ENCODE peak calls at places on chromosomes 6 and 20, in ten cellular contexts. One of them, this sample, is unnamed.

GRCh38 chr6:27890351-27891299 is 21.6 kb downstream of the OR2B2 start:
- DNase-seq in NCI-H774: peak; percentile 90
- DNase-seq in DMS 273 treated with DMSO at 0.1 percent for 48 hours: no peak
- DNase-seq in left ventricle myocardium inferior: no peak
- DNase-seq in T1000: no peak
- DNase-seq in HCT116: peak; percentile 97
- DNase-seq in stimulated activated CD8-positive, alpha-beta memory T cell treated with anti-CD3 and anti-CD28 coated beads, Interleukin-7, amount 100 ng/mL, for 24 hours: no peak
- DNase-seq in COR-L47: peak; percentile 22
- DNase-seq in AG10803: peak; percentile 93
- DNase-seq in ACHN: no peak
- DNase-seq in this sample: no peak

GRCh38 chr6:116667620-116668019 is 946 bp downstream of the ZUP1 start:
- DNase-seq in T1000: no peak
- DNase-seq in DMS 273 treated with DMSO at 0.1 percent for 48 hours: no peak
- DNase-seq in NCI-H774: no peak
- DNase-seq in ACHN: no peak
- DNase-seq in AG10803: no peak
- DNase-seq in HCT116: no peak
- DNase-seq in left ventricle myocardium inferior: no peak
- DNase-seq in stimulated activated CD8-positive, alpha-beta memory T cell treated with anti-CD3 and anti-CD28 coated beads, Interleukin-7, amount 100 ng/mL, for 24 hours: no peak
- DNase-seq in COR-L47: no peak
- DNase-seq in this sample: no peak

GRCh38 chr6:151409260-151409659 is 17.9 kb upstream of the ZBTB2 start:
- DNase-seq in COR-L47: no peak
- DNase-seq in AG10803: no peak
- DNase-seq in NCI-H774: no peak
- DNase-seq in DMS 273 treated with DMSO at 0.1 percent for 48 hours: no peak
- DNase-seq in left ventricle myocardium inferior: no peak
- DNase-seq in T1000: no peak
- DNase-seq in HCT116: no peak
- DNase-seq in ACHN: no peak
- DNase-seq in stimulated activated CD8-positive, alpha-beta memory T cell treated with anti-CD3 and anti-CD28 coated beads, Interleukin-7, amount 100 ng/mL, for 24 hours: no peak
- DNase-seq in this sample: no peak

GRCh38 chr6:157025459-157025858 is 248.3 kb downstream of the ARID1B start:
- DNase-seq in COR-L47: no peak
- DNase-seq in left ventricle myocardium inferior: no peak
- DNase-seq in stimulated activated CD8-positive, alpha-beta memory T cell treated with anti-CD3 and anti-CD28 coated beads, Interleukin-7, amount 100 ng/mL, for 24 hours: no peak
- DNase-seq in HCT116: no peak
- DNase-seq in AG10803: no peak
- DNase-seq in DMS 273 treated with DMSO at 0.1 percent for 48 hours: no peak
- DNase-seq in T1000: no peak
- DNase-seq in NCI-H774: no peak
- DNase-seq in ACHN: no peak
- DNase-seq in this sample: no peak

GRCh38 chr20:57773059-57773815 is 63.4 kb upstream of the PMEPA1 start:
- DNase-seq in COR-L47: no peak
- DNase-seq in HCT116: no peak
- DNase-seq in DMS 273 treated with DMSO at 0.1 percent for 48 hours: no peak
- DNase-seq in T1000: no peak
- DNase-seq in ACHN: no peak
- DNase-seq in NCI-H774: no peak
- DNase-seq in stimulated activated CD8-positive, alpha-beta memory T cell treated with anti-CD3 and anti-CD28 coated beads, Interleukin-7, amount 100 ng/mL, for 24 hours: no peak
- DNase-seq in left ventricle myocardium inferior: no peak
- DNase-seq in AG10803: no peak
- DNase-seq in this sample: no peak

GRCh38 chr20:34922654-34923381 is 32.8 kb downstream of the GSS start:
- DNase-seq in ACHN: peak; percentile 40
- DNase-seq in stimulated activated CD8-positive, alpha-beta memory T cell treated with anti-CD3 and anti-CD28 coated beads, Interleukin-7, amount 100 ng/mL, for 24 hours: no peak
- DNase-seq in HCT116: no peak
- DNase-seq in COR-L47: no peak
- DNase-seq in left ventricle myocardium inferior: no peak
- DNase-seq in NCI-H774: no peak
- DNase-seq in DMS 273 treated with DMSO at 0.1 percent for 48 hours: no peak
- DNase-seq in AG10803: peak; percentile 90
- DNase-seq in T1000: peak; percentile 28
- DNase-seq in this sample: no peak

GRCh38 chr6:135286962-135287525 is 105.9 kb downstream of the MYB start:
- DNase-seq in AG10803: no peak
- DNase-seq in left ventricle myocardium inferior: no peak
- DNase-seq in DMS 273 treated with DMSO at 0.1 percent for 48 hours: no peak
- DNase-seq in NCI-H774: no peak
- DNase-seq in HCT116: no peak
- DNase-seq in ACHN: no peak
- DNase-seq in COR-L47: no peak
- DNase-seq in T1000: no peak
- DNase-seq in stimulated activated CD8-positive, alpha-beta memory T cell treated with anti-CD3 and anti-CD28 coated beads, Interleukin-7, amount 100 ng/mL, for 24 hours: no peak
- DNase-seq in this sample: no peak

GRCh38 chr6:15748341-15748740 is 85.5 kb upstream of the DTNBP1 start:
- DNase-seq in NCI-H774: no peak
- DNase-seq in stimulated activated CD8-positive, alpha-beta memory T cell treated with anti-CD3 and anti-CD28 coated beads, Interleukin-7, amount 100 ng/mL, for 24 hours: no peak
- DNase-seq in ACHN: no peak
- DNase-seq in AG10803: no peak
- DNase-seq in DMS 273 treated with DMSO at 0.1 percent for 48 hours: no peak
- DNase-seq in left ventricle myocardium inferior: no peak
- DNase-seq in HCT116: no peak
- DNase-seq in T1000: no peak
- DNase-seq in COR-L47: no peak
- DNase-seq in this sample: no peak

GRCh38 chr6:25179051-25179778 is 100.0 kb upstream of the CARMIL1 start:
- DNase-seq in COR-L47: no peak
- DNase-seq in T1000: no peak
- DNase-seq in stimulated activated CD8-positive, alpha-beta memory T cell treated with anti-CD3 and anti-CD28 coated beads, Interleukin-7, amount 100 ng/mL, for 24 hours: no peak
- DNase-seq in ACHN: no peak
- DNase-seq in left ventricle myocardium inferior: no peak
- DNase-seq in DMS 273 treated with DMSO at 0.1 percent for 48 hours: no peak
- DNase-seq in HCT116: no peak
- DNase-seq in NCI-H774: no peak
- DNase-seq in AG10803: peak; percentile 91
- DNase-seq in this sample: no peak

GRCh38 chr6:88855521-88856152 is 107.8 kb downstream of the RNGTT start:
- DNase-seq in DMS 273 treated with DMSO at 0.1 percent for 48 hours: peak; percentile 90
- DNase-seq in stimulated activated CD8-positive, alpha-beta memory T cell treated with anti-CD3 and anti-CD28 coated beads, Interleukin-7, amount 100 ng/mL, for 24 hours: no peak
- DNase-seq in HCT116: no peak
- DNase-seq in AG10803: no peak
- DNase-seq in COR-L47: no peak
- DNase-seq in T1000: no peak
- DNase-seq in left ventricle myocardium inferior: no peak
- DNase-seq in NCI-H774: peak; percentile 64
- DNase-seq in ACHN: no peak
- DNase-seq in this sample: no peak

GRCh38 chr20:13007596-13007995 is 1.2 kb upstream of the SPTLC3 start:
- DNase-seq in stimulated activated CD8-positive, alpha-beta memory T cell treated with anti-CD3 and anti-CD28 coated beads, Interleukin-7, amount 100 ng/mL, for 24 hours: no peak
- DNase-seq in DMS 273 treated with DMSO at 0.1 percent for 48 hours: no peak
- DNase-seq in left ventricle myocardium inferior: no peak
- DNase-seq in AG10803: no peak
- DNase-seq in NCI-H774: no peak
- DNase-seq in T1000: no peak
- DNase-seq in ACHN: no peak
- DNase-seq in COR-L47: no peak
- DNase-seq in HCT116: no peak
- DNase-seq in this sample: no peak